ENCODE peak calls at places on chromosomes 5 and 9, in four cellular contexts. C, V, N and K are unnamed samples.

GRCh38 chr9:105608685-105609598 is 51.0 kb downstream of the FKTN start:
- DNase-seq in C (no peak), V (no peak), N (no peak), K (no peak)

GRCh38 chr9:113309204-113309813 is 6.1 kb upstream of the RNF183 start:
- DNase-seq in C (no peak), V (no peak), N (no peak), K (peak; percentile 52)

GRCh38 chr9:107020040-107020530 is 157.1 kb downstream of the ZNF462 start:
- DNase-seq in C (no peak), V (no peak), N (no peak), K (no peak)

GRCh38 chr9:75133396-75133795 is 45.1 kb downstream of the OSTF1 start:
- DNase-seq in C (no peak), V (no peak), N (no peak), K (no peak)

GRCh38 chr9:101485873-101486692 is 47.6 kb upstream of the RNF20 start:
- DNase-seq in C (no peak), V (no peak), N (no peak), K (peak; percentile 59)

GRCh38 chr5:134592141-134592746 is 40.4 kb downstream of the SAR1B start:
- DNase-seq in C (no peak), V (no peak), N (no peak), K (no peak)

GRCh38 chr9:34988218-34989055 is 1.1 kb upstream of the DNAJB5 start:
- DNase-seq in C (no peak), V (no peak), N (no peak), K (peak; percentile 78)

GRCh38 chr9:127223810-127224177 is 40.8 kb upstream of the GARNL3 start:
- DNase-seq in C (peak; percentile 18), V (no peak), N (no peak), K (no peak)

GRCh38 chr5:9544056-9544455 is 1.8 kb downstream of the SEMA5A start:
- DNase-seq in C (no peak), V (no peak), N (no peak), K (no peak)

GRCh38 chr5:81167544-81167943 is 65.6 kb upstream of the CKMT2 start:
- DNase-seq in C (no peak), V (no peak), N (no peak), K (no peak)

GRCh38 chr9:112751059-112751795 is 667 bp downstream of the SNX30 start:
- DNase-seq in C (peak; percentile 60), V (peak; percentile 16), N (peak; percentile 5), K (peak; percentile 19)

GRCh38 chr5:62268239-62268638 is 37.8 kb upstream of the KIF2A start:
- DNase-seq in C (peak; percentile 30), V (no peak), N (no peak), K (no peak)

GRCh38 chr5:153623117-153623516 is 132.6 kb downstream of the GRIA1 start:
- DNase-seq in C (no peak), V (no peak), N (no peak), K (no peak)

GRCh38 chr5:33321026-33321425 is 119.7 kb upstream of the TARS1 start:
- DNase-seq in C (no peak), V (no peak), N (no peak), K (no peak)

GRCh38 chr5:45484781-45485180 is 211.4 kb downstream of the HCN1 start:
- DNase-seq in C (no peak), V (no peak), N (no peak), K (no peak)

GRCh38 chr5:177609076-177610059 is 9.4 kb downstream of the B4GALT7 start:
- DNase-seq in C (no peak), V (no peak), N (no peak), K (no peak)

GRCh38 chr5:54867310-54867944 is 118.0 kb downstream of the ESM1 start:
- DNase-seq in C (no peak), V (no peak), N (no peak), K (no peak)

GRCh38 chr9:131478421-131478868 is 24.3 kb upstream of the POMT1 start:
- DNase-seq in C (no peak), V (peak; percentile 59), N (no peak), K (no peak)

GRCh38 chr9:89953824-89954223 is 349.0 kb downstream of the GADD45G start:
- DNase-seq in C (no peak), V (no peak), N (no peak), K (no peak)

GRCh38 chr5:77683171-77683732 is 44.7 kb upstream of the OTP start:
- DNase-seq in C (no peak), V (no peak), N (no peak), K (no peak)

GRCh38 chr5:29960323-29960722 is 1233.2 kb upstream of the CDH6 start:
- DNase-seq in C (no peak), V (no peak), N (no peak), K (no peak)

GRCh38 chr5:133128066-133128465 is 76.3 kb downstream of the HSPA4 start:
- DNase-seq in C (no peak), V (no peak), N (no peak), K (no peak)

GRCh38 chr9:124218438-124219289 is 39.1 kb upstream of the NEK6 start:
- DNase-seq in C (peak; percentile 86), V (no peak), N (no peak), K (peak; percentile 46)

GRCh38 chr9:79817469-79818004 is 245.8 kb downstream of the TLE4 start:
- DNase-seq in C (no peak), V (no peak), N (no peak), K (no peak)

GRCh38 chr5:38616061-38616460 is 59.6 kb upstream of the LIFR start:
- DNase-seq in C (no peak), V (no peak), N (no peak), K (no peak)